ENCODE peak calls at places on chromosomes 6 and 20, in five cellular contexts. One of them, this sample, is unnamed.

GRCh38 chr6:77650098-77650663 is 2.7 kb upstream of the MEI4 start:
- DNase-seq in esophagus muscularis mucosa: no peak
- DNase-seq in ovary: no peak
- DNase-seq in stomach: no peak
- DNase-seq in SK-N-SH: peak; percentile 20
- DNase-seq in this sample: no peak

GRCh38 chr6:20575125-20575524 is 40.9 kb downstream of the CDKAL1 start:
- DNase-seq in esophagus muscularis mucosa: no peak
- DNase-seq in ovary: no peak
- DNase-seq in stomach: no peak
- DNase-seq in SK-N-SH: peak; percentile 58
- DNase-seq in this sample: no peak

GRCh38 chr20:17725094-17725835 is 25.5 kb downstream of the BANF2 start:
- DNase-seq in esophagus muscularis mucosa: no peak
- DNase-seq in ovary: no peak
- DNase-seq in stomach: no peak
- DNase-seq in SK-N-SH: no peak
- DNase-seq in this sample: no peak

GRCh38 chr20:41534842-41535241 is 83.3 kb downstream of the CHD6 start:
- DNase-seq in esophagus muscularis mucosa: no peak
- DNase-seq in ovary: no peak
- DNase-seq in stomach: no peak
- DNase-seq in SK-N-SH: no peak
- DNase-seq in this sample: no peak

GRCh38 chr6:119716668-119717270 is 367.2 kb upstream of the MAN1A1 start:
- DNase-seq in esophagus muscularis mucosa: no peak
- DNase-seq in ovary: no peak
- DNase-seq in stomach: no peak
- DNase-seq in SK-N-SH: no peak
- DNase-seq in this sample: no peak

GRCh38 chr20:6473197-6473596 is 294.3 kb upstream of the BMP2 start:
- DNase-seq in esophagus muscularis mucosa: no peak
- DNase-seq in ovary: no peak
- DNase-seq in stomach: no peak
- DNase-seq in SK-N-SH: no peak
- DNase-seq in this sample: no peak

GRCh38 chr20:24782221-24782620 is 166.8 kb upstream of the CST7 start:
- DNase-seq in esophagus muscularis mucosa: no peak
- DNase-seq in ovary: no peak
- DNase-seq in stomach: no peak
- DNase-seq in SK-N-SH: no peak
- DNase-seq in this sample: no peak

GRCh38 chr20:17943343-17943742 is 25.3 kb downstream of the SNX5 start:
- DNase-seq in esophagus muscularis mucosa: no peak
- DNase-seq in ovary: no peak
- DNase-seq in stomach: no peak
- DNase-seq in SK-N-SH: no peak
- DNase-seq in this sample: no peak

GRCh38 chr20:33010674-33011449 is 3.4 kb downstream of the BPIFB2 start:
- DNase-seq in esophagus muscularis mucosa: no peak
- DNase-seq in ovary: no peak
- DNase-seq in stomach: no peak
- DNase-seq in SK-N-SH: no peak
- DNase-seq in this sample: no peak

GRCh38 chr6:90168693-90169131 is 127.9 kb downstream of the BACH2 start:
- DNase-seq in esophagus muscularis mucosa: no peak
- DNase-seq in ovary: no peak
- DNase-seq in stomach: no peak
- DNase-seq in SK-N-SH: no peak
- DNase-seq in this sample: no peak

GRCh38 chr6:170453586-170454511 is 99.3 kb downstream of the PSMB1 start:
- DNase-seq in esophagus muscularis mucosa: no peak
- DNase-seq in ovary: no peak
- DNase-seq in stomach: no peak
- DNase-seq in SK-N-SH: no peak
- DNase-seq in this sample: no peak

GRCh38 chr6:110672122-110672521 is 143.1 kb downstream of the CDK19 start:
- DNase-seq in esophagus muscularis mucosa: no peak
- DNase-seq in ovary: no peak
- DNase-seq in stomach: no peak
- DNase-seq in SK-N-SH: no peak
- DNase-seq in this sample: no peak

GRCh38 chr6:74117113-74117512 is 421.1 kb downstream of the CD109 start:
- DNase-seq in esophagus muscularis mucosa: no peak
- DNase-seq in ovary: no peak
- DNase-seq in stomach: no peak
- DNase-seq in SK-N-SH: no peak
- DNase-seq in this sample: no peak

GRCh38 chr6:140281236-140281635 is 906.8 kb upstream of the CITED2 start:
- DNase-seq in esophagus muscularis mucosa: no peak
- DNase-seq in ovary: no peak
- DNase-seq in stomach: no peak
- DNase-seq in SK-N-SH: no peak
- DNase-seq in this sample: no peak

GRCh38 chr6:152775441-152775840 is 24.8 kb downstream of the VIP start:
- DNase-seq in esophagus muscularis mucosa: no peak
- DNase-seq in ovary: no peak
- DNase-seq in stomach: no peak
- DNase-seq in SK-N-SH: no peak
- DNase-seq in this sample: no peak

GRCh38 chr6:112117554-112117953 is 30.2 kb downstream of the FAM229B start:
- DNase-seq in esophagus muscularis mucosa: no peak
- DNase-seq in ovary: no peak
- DNase-seq in stomach: no peak
- DNase-seq in SK-N-SH: no peak
- DNase-seq in this sample: no peak

GRCh38 chr20:49775229-49775693 is 37.4 kb upstream of the SLC9A8 start:
- DNase-seq in esophagus muscularis mucosa: no peak
- DNase-seq in ovary: peak; percentile 92
- DNase-seq in stomach: peak; percentile 84
- DNase-seq in SK-N-SH: no peak
- DNase-seq in this sample: no peak
- TF ChIP-seq EP300 in esophagus muscularis mucosa: peak; percentile 25
- TF ChIP-seq EP300 in ovary: peak; percentile 59
- TF ChIP-seq EP300 in stomach: no peak
- TF ChIP-seq EP300 in SK-N-SH: no peak
- TF ChIP-seq EP300 in this sample: peak; percentile 74

GRCh38 chr20:63837475-63837874 is 6.4 kb upstream of the ZBTB46 start:
- DNase-seq in esophagus muscularis mucosa: no peak
- DNase-seq in ovary: no peak
- DNase-seq in stomach: no peak
- DNase-seq in SK-N-SH: no peak
- DNase-seq in this sample: no peak
- H3K27ac ChIP-seq in esophagus muscularis mucosa: no peak overlapping the region
- H3K27ac ChIP-seq in ovary: no peak overlapping the region
- H3K27ac ChIP-seq in stomach: no peak overlapping the region
- H3K27ac ChIP-seq in SK-N-SH: no peak overlapping the region
- H3K27ac ChIP-seq in this sample: no peak overlapping the region

DNA sequence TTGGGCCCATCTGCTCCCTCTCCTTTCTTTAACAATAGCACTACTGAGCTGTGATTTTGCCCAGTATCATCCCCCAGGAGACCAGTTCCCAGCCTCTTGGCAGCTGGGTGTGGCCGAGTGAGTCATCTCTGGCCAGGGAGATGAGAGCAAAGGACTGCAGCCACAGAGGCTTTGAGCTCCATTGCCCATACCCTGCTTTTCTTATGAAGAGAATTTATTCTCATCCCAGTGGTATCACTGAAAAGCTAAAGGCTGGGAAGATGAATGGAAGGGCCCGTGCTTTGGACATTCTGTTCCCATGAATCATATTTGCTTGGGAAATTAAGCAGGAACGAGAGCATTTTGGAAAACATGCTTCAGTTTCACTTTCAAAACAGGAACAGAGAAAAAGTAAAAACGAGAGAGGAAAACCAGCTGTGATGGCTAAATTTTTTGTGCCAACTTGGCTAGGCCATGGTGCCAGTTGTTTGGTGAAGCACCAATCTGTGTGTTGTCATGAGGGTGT is 14.9 kb downstream of the CST3 start:
- DNase-seq in esophagus muscularis mucosa: peak; percentile 94
- DNase-seq in ovary: peak; percentile 80
- DNase-seq in stomach: peak; percentile 56
- DNase-seq in SK-N-SH: no peak
- DNase-seq in this sample: peak; percentile 79
- H3K4me3 ChIP-seq in esophagus muscularis mucosa: peak overlapping the region; percentile 46
- H3K4me3 ChIP-seq in ovary: peak overlapping the region; percentile 22
- H3K4me3 ChIP-seq in stomach: peak overlapping the region; percentile 11
- H3K4me3 ChIP-seq in SK-N-SH: peak overlapping the region; percentile 62
- H3K4me3 ChIP-seq in this sample: peak overlapping the region; percentile 1

GRCh38 chr6:26311385-26312095 is 53.5 kb upstream of the BTN3A2 start:
- DNase-seq in esophagus muscularis mucosa: no peak
- DNase-seq in ovary: peak; percentile 29
- DNase-seq in stomach: no peak
- DNase-seq in SK-N-SH: peak; percentile 17
- DNase-seq in this sample: no peak

GRCh38 chr6:26312096-26312463 is 52.9 kb upstream of the BTN3A2 start:
- DNase-seq in esophagus muscularis mucosa: no peak
- DNase-seq in ovary: no peak
- DNase-seq in stomach: no peak
- DNase-seq in SK-N-SH: no peak
- DNase-seq in this sample: no peak

GRCh38 chr6:26309731-26310142 is 55.3 kb upstream of the BTN3A2 start:
- DNase-seq in esophagus muscularis mucosa: no peak
- DNase-seq in ovary: no peak
- DNase-seq in stomach: no peak
- DNase-seq in SK-N-SH: no peak
- DNase-seq in this sample: no peak

GRCh38 chr6:26312501-26313390 is 52.3 kb upstream of the BTN3A2 start:
- DNase-seq in esophagus muscularis mucosa: peak; percentile 97
- DNase-seq in ovary: peak; percentile 79
- DNase-seq in stomach: peak; percentile 78
- DNase-seq in SK-N-SH: peak; percentile 24
- DNase-seq in this sample: peak; percentile 94

DNA sequence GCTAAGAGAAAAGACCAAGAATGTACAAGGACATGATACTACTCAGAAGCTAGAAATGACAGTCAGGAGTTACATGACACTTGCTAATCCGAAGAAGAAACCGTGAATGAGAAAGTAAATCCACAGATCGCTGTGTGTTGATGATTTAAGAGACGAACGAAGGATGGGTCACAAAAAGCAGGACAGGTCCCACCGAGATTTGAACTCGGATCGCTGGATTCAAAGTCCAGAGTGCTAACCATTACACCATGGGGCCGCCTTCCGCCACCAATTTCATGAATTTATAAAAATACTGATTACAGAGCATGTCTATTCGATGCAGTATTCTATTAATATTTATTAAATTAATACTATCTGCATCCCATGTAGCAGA is 54.0 kb upstream of the BTN3A2 start:
- DNase-seq in esophagus muscularis mucosa: no peak
- DNase-seq in ovary: no peak
- DNase-seq in stomach: no peak
- DNase-seq in SK-N-SH: no peak
- DNase-seq in this sample: no peak
- TF ChIP-seq EP300 in esophagus muscularis mucosa: no peak
- TF ChIP-seq EP300 in ovary: no peak
- TF ChIP-seq EP300 in stomach: no peak
- TF ChIP-seq EP300 in SK-N-SH: no peak
- TF ChIP-seq EP300 in this sample: no peak

GRCh38 chr20:36196676-36197075 is 39.6 kb upstream of the AAR2 start:
- DNase-seq in esophagus muscularis mucosa: no peak
- DNase-seq in ovary: no peak
- DNase-seq in stomach: no peak
- DNase-seq in SK-N-SH: no peak
- DNase-seq in this sample: no peak
- H3K27ac ChIP-seq in esophagus muscularis mucosa: no peak overlapping the region
- H3K27ac ChIP-seq in ovary: no peak overlapping the region
- H3K27ac ChIP-seq in stomach: no peak overlapping the region
- H3K27ac ChIP-seq in SK-N-SH: no peak overlapping the region
- H3K27ac ChIP-seq in this sample: no peak overlapping the region

GRCh38 chr6:116877743-116878142 is 701 bp downstream of the RFX6 start:
- DNase-seq in esophagus muscularis mucosa: no peak
- DNase-seq in ovary: no peak
- DNase-seq in stomach: no peak
- DNase-seq in SK-N-SH: peak; percentile 6
- DNase-seq in this sample: no peak
- H3K4me3 ChIP-seq in esophagus muscularis mucosa: no peak overlapping the region
- H3K4me3 ChIP-seq in ovary: no peak overlapping the region
- H3K4me3 ChIP-seq in stomach: peak overlapping the region; percentile 49
- H3K4me3 ChIP-seq in SK-N-SH: no peak overlapping the region
- H3K4me3 ChIP-seq in this sample: no peak overlapping the region

GRCh38 chr6:75183099-75183541 is 22.7 kb downstream of the COL12A1 start:
- DNase-seq in esophagus muscularis mucosa: no peak
- DNase-seq in ovary: no peak
- DNase-seq in stomach: no peak
- DNase-seq in SK-N-SH: no peak
- DNase-seq in this sample: no peak
- TF ChIP-seq EP300 in esophagus muscularis mucosa: no peak
- TF ChIP-seq EP300 in ovary: no peak
- TF ChIP-seq EP300 in stomach: no peak
- TF ChIP-seq EP300 in SK-N-SH: no peak
- TF ChIP-seq EP300 in this sample: no peak

DNA sequence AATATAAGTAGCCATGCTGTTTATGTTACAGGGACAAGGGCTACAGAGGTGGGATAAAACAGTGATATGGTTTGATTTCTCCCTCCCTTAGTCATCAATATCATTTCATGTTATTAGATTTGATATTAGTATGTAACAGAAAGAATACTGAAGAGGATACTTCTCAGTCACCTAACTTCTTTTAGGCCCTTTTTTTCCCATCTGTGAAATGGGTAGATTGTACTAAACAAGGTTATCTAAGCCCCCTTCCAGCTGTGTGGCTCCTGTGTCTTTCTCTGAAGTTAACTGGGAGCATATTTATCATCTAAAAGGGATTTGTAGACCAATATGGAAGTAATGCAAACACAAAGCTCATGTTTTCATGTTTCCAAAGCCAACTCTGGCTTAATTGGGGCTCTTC is 7.7 kb downstream of the NOX3 start:
- DNase-seq in esophagus muscularis mucosa: no peak
- DNase-seq in ovary: no peak
- DNase-seq in stomach: no peak
- DNase-seq in SK-N-SH: no peak
- DNase-seq in this sample: no peak
- H3K27ac ChIP-seq in esophagus muscularis mucosa: no peak overlapping the region
- H3K27ac ChIP-seq in ovary: no peak overlapping the region
- H3K27ac ChIP-seq in stomach: no peak overlapping the region
- H3K27ac ChIP-seq in SK-N-SH: peak overlapping the region; percentile 93
- H3K27ac ChIP-seq in this sample: no peak overlapping the region